ENCODE peak calls at places on chromosomes 16 and 17, in seven cellular contexts. One of them, this sample, is unnamed.

GRCh38 chr16:1333149-1333812 is at the start of gene BAIAP3:
- DNase-seq in spleen: peak
- DNase-seq in A549: peak
- DNase-seq in K562: peak
- DNase-seq in body of pancreas: peak
- DNase-seq in tibial nerve: no peak
- DNase-seq in prostate gland: peak
- DNase-seq in this sample: no peak

GRCh38 chr17:19470529-19471261 is 59.7 kb downstream of the RNF112 start:
- DNase-seq in tibial nerve: peak
- DNase-seq in body of pancreas: peak
- DNase-seq in spleen: no peak
- DNase-seq in A549: no peak
- DNase-seq in K562: no peak
- DNase-seq in prostate gland: peak
- DNase-seq in this sample: peak

GRCh38 chr16:58506241-58507194 is 6.6 kb downstream of the NDRG4 start:
- DNase-seq in A549: no peak
- DNase-seq in prostate gland: no peak
- DNase-seq in spleen: peak
- DNase-seq in K562: no peak
- DNase-seq in tibial nerve: no peak
- DNase-seq in body of pancreas: no peak
- DNase-seq in this sample: no peak

GRCh38 chr16:84752600-84752999 is 52.8 kb downstream of the USP10 start:
- DNase-seq in body of pancreas: no peak
- DNase-seq in K562: no peak
- DNase-seq in tibial nerve: no peak
- DNase-seq in spleen: no peak
- DNase-seq in prostate gland: no peak
- DNase-seq in A549: no peak
- DNase-seq in this sample: no peak

GRCh38 chr17:76447931-76448652 is 4.9 kb downstream of the UBE2O start:
- DNase-seq in body of pancreas: no peak
- DNase-seq in K562: no peak
- DNase-seq in A549: no peak
- DNase-seq in spleen: no peak
- DNase-seq in prostate gland: no peak
- DNase-seq in tibial nerve: no peak
- DNase-seq in this sample: no peak

GRCh38 chr16:49530396-49530795 is 156.8 kb downstream of the C16orf78 start:
- DNase-seq in spleen: no peak
- DNase-seq in tibial nerve: no peak
- DNase-seq in prostate gland: no peak
- DNase-seq in K562: no peak
- DNase-seq in A549: no peak
- DNase-seq in body of pancreas: no peak
- DNase-seq in this sample: no peak

GRCh38 chr17:9924735-9925191 is 19.7 kb upstream of the RCVRN start:
- DNase-seq in spleen: no peak
- DNase-seq in body of pancreas: peak
- DNase-seq in tibial nerve: no peak
- DNase-seq in A549: peak
- DNase-seq in K562: peak
- DNase-seq in prostate gland: peak
- DNase-seq in this sample: peak

GRCh38 chr16:11165349-11165748 is 90.7 kb downstream of the SOCS1 start:
- DNase-seq in spleen: peak
- DNase-seq in prostate gland: no peak
- DNase-seq in K562: peak
- DNase-seq in body of pancreas: no peak
- DNase-seq in A549: no peak
- DNase-seq in tibial nerve: no peak
- DNase-seq in this sample: no peak

GRCh38 chr17:37792787-37793186 is 47.9 kb upstream of the HNF1B start:
- DNase-seq in spleen: no peak
- DNase-seq in K562: no peak
- DNase-seq in prostate gland: no peak
- DNase-seq in body of pancreas: no peak
- DNase-seq in A549: no peak
- DNase-seq in tibial nerve: no peak
- DNase-seq in this sample: no peak

GRCh38 chr16:736936-737481 is 3.8 kb downstream of the CIAO3 start:
- DNase-seq in prostate gland: no peak
- DNase-seq in K562: no peak
- DNase-seq in A549: no peak
- DNase-seq in body of pancreas: no peak
- DNase-seq in tibial nerve: no peak
- DNase-seq in spleen: peak
- DNase-seq in this sample: no peak

GRCh38 chr16:75238132-75238852 is 13.1 kb downstream of the BCAR1 start:
- DNase-seq in K562: no peak
- DNase-seq in tibial nerve: peak
- DNase-seq in A549: no peak
- DNase-seq in spleen: peak
- DNase-seq in body of pancreas: peak
- DNase-seq in prostate gland: peak
- DNase-seq in this sample: peak

GRCh38 chr16:89829630-89830437 is 1.6 kb downstream of the SPIRE2 start:
- DNase-seq in prostate gland: no peak
- DNase-seq in A549: no peak
- DNase-seq in K562: no peak
- DNase-seq in tibial nerve: no peak
- DNase-seq in body of pancreas: no peak
- DNase-seq in spleen: no peak
- DNase-seq in this sample: no peak

GRCh38 chr17:1137465-1137894 is 42.3 kb downstream of the ABR start:
- DNase-seq in tibial nerve: no peak
- DNase-seq in spleen: no peak
- DNase-seq in body of pancreas: peak
- DNase-seq in prostate gland: no peak
- DNase-seq in K562: peak
- DNase-seq in A549: peak
- DNase-seq in this sample: no peak

GRCh38 chr16:80372341-80372740 is 168.5 kb upstream of the DYNLRB2 start:
- DNase-seq in A549: no peak
- DNase-seq in spleen: no peak
- DNase-seq in tibial nerve: no peak
- DNase-seq in prostate gland: no peak
- DNase-seq in body of pancreas: no peak
- DNase-seq in K562: no peak
- DNase-seq in this sample: no peak

GRCh38 chr16:47461598-47462266 is 601 bp downstream of the PHKB start:
- DNase-seq in body of pancreas: peak
- DNase-seq in K562: peak
- DNase-seq in A549: peak
- DNase-seq in spleen: no peak
- DNase-seq in prostate gland: peak
- DNase-seq in tibial nerve: no peak
- DNase-seq in this sample: peak

GRCh38 chr16:14500791-14501190 is 129.3 kb downstream of the PARN start:
- DNase-seq in A549: no peak
- DNase-seq in K562: no peak
- DNase-seq in prostate gland: no peak
- DNase-seq in spleen: no peak
- DNase-seq in tibial nerve: no peak
- DNase-seq in body of pancreas: no peak
- DNase-seq in this sample: no peak

GRCh38 chr16:58614212-58614611 is 15.4 kb downstream of the CNOT1 start:
- DNase-seq in A549: no peak
- DNase-seq in body of pancreas: no peak
- DNase-seq in tibial nerve: no peak
- DNase-seq in prostate gland: no peak
- DNase-seq in K562: no peak
- DNase-seq in spleen: no peak
- DNase-seq in this sample: no peak

GRCh38 chr17:4657678-4658077 is 16.2 kb upstream of the ALOX15 start:
- DNase-seq in tibial nerve: no peak
- DNase-seq in prostate gland: no peak
- DNase-seq in body of pancreas: no peak
- DNase-seq in A549: no peak
- DNase-seq in spleen: no peak
- DNase-seq in K562: no peak
- DNase-seq in this sample: no peak

GRCh38 chr16:9868606-9869149 is 313.6 kb downstream of the GRIN2A start:
- DNase-seq in body of pancreas: no peak
- DNase-seq in tibial nerve: no peak
- DNase-seq in A549: no peak
- DNase-seq in spleen: no peak
- DNase-seq in prostate gland: no peak
- DNase-seq in K562: no peak
- DNase-seq in this sample: no peak

DNA sequence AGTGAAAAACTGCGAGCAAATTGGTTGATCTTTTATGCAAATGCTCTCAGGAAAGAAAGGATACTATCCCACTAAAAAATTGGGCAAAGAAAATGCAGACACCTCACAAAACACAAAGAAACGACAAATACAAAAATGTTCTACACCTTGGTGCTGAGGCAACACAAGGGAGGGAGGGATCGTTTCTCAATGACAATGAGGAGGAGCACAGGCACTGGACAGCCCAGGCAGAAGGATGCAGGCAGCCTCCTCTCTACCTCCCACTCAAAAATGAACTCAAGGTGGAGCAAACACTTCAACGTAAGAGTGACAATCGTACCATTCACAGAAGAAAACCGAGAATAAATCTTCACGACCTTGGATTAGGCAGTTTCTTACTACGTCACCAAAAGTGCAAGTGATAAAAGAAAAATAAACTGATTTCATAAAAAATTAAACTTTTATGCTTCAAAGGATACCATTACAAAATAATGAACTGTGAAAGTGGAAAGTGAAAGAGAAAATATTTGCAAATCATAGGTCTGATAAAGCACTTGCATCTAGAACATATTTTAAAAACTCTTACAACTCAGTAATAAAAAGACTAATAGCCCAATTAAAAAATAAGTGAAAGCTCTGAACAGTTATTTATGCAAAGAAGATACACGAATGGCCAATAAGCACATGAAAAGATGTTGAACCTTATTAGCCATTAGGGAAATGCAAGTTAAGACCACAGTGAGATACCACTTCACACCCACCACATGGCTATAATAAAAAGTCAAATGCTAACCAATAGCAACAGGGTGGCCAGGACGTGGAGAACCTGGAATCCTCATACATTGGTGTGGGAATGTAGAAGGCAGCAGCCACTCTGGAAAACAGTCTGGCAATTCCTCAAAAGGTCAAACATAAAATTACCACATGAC is 80.8 kb upstream of the TRAP1 start:
- DNase-seq in A549: no peak
- DNase-seq in K562: peak
- DNase-seq in tibial nerve: no peak
- DNase-seq in prostate gland: no peak
- DNase-seq in spleen: no peak
- DNase-seq in body of pancreas: no peak
- DNase-seq in this sample: peak
- H3K4me3 ChIP-seq in A549: no peak
- H3K4me3 ChIP-seq in K562: no peak
- H3K4me3 ChIP-seq in tibial nerve: no peak
- H3K4me3 ChIP-seq in prostate gland: no peak
- H3K4me3 ChIP-seq in spleen: no peak
- H3K4me3 ChIP-seq in body of pancreas: no peak
- H3K4me3 ChIP-seq in this sample: no peak

GRCh38 chr16:56610017-56610608 is 1.7 kb downstream of the MT2A start:
- DNase-seq in tibial nerve: no peak
- DNase-seq in A549: peak
- DNase-seq in body of pancreas: peak
- DNase-seq in spleen: peak
- DNase-seq in K562: no peak
- DNase-seq in prostate gland: peak
- DNase-seq in this sample: peak
- TF ChIP-seq POLR2A in tibial nerve: no peak
- TF ChIP-seq POLR2A in A549: no peak
- TF ChIP-seq POLR2A in body of pancreas: peak
- TF ChIP-seq POLR2A in spleen: no peak
- TF ChIP-seq POLR2A in K562: no peak
- TF ChIP-seq POLR2A in prostate gland: peak
- TF ChIP-seq POLR2A in this sample: no peak

GRCh38 chr17:78488156-78488555 is 89.0 kb downstream of the DNAH17 start:
- DNase-seq in K562: no peak
- DNase-seq in spleen: no peak
- DNase-seq in prostate gland: no peak
- DNase-seq in tibial nerve: no peak
- DNase-seq in A549: no peak
- DNase-seq in body of pancreas: no peak
- DNase-seq in this sample: no peak
- TF ChIP-seq CTCF in K562: no peak
- TF ChIP-seq CTCF in spleen: no peak
- TF ChIP-seq CTCF in prostate gland: no peak
- TF ChIP-seq CTCF in tibial nerve: no peak
- TF ChIP-seq CTCF in A549: no peak
- TF ChIP-seq CTCF in body of pancreas: no peak
- TF ChIP-seq CTCF in this sample: no peak

GRCh38 chr17:58755269-58755576 is 431 bp upstream of the PPM1E start:
- DNase-seq in spleen: no peak
- DNase-seq in K562: no peak
- DNase-seq in tibial nerve: no peak
- DNase-seq in A549: peak
- DNase-seq in body of pancreas: no peak
- DNase-seq in prostate gland: no peak
- DNase-seq in this sample: no peak

GRCh38 chr17:58758890-58759289 is 3.2 kb downstream of the PPM1E start:
- DNase-seq in spleen: no peak
- DNase-seq in prostate gland: no peak
- DNase-seq in A549: no peak
- DNase-seq in body of pancreas: no peak
- DNase-seq in tibial nerve: no peak
- DNase-seq in K562: no peak
- DNase-seq in this sample: no peak

GRCh38 chr17:58755577-58756245 is at the start of gene PPM1E:
- DNase-seq in A549: peak
- DNase-seq in K562: peak
- DNase-seq in spleen: peak
- DNase-seq in tibial nerve: no peak
- DNase-seq in body of pancreas: peak
- DNase-seq in prostate gland: peak
- DNase-seq in this sample: no peak

GRCh38 chr17:58756246-58757161 is 850 bp downstream of the PPM1E start:
- DNase-seq in K562: peak
- DNase-seq in prostate gland: no peak
- DNase-seq in A549: no peak
- DNase-seq in tibial nerve: no peak
- DNase-seq in body of pancreas: no peak
- DNase-seq in spleen: no peak
- DNase-seq in this sample: no peak

DNA sequence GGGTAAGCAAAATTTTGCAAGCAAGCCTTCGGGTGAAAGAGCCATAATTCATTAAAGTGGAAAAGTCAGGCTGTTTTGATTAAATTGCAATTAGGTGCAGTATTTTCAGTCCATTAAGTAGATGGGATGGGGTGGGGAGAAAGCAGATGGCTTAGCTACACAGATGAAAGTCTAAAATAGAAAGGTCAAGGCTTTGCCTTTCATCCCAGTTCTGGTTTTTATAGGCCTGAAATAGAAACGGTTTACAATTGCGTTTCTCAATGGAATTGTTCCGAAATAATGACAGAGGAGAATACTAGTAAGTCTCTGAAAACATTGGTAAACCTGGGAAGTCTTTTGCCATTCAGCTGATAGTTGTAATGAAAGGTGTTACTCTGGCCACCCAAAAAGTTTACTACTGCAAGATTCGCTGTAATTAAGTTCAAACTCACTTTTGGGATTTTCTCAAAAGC is 1.5 kb downstream of the PPM1E start:
- DNase-seq in prostate gland: no peak
- DNase-seq in tibial nerve: no peak
- DNase-seq in K562: no peak
- DNase-seq in body of pancreas: no peak
- DNase-seq in A549: no peak
- DNase-seq in spleen: no peak
- DNase-seq in this sample: no peak
- H3K4me3 ChIP-seq in prostate gland: peak
- H3K4me3 ChIP-seq in tibial nerve: no peak
- H3K4me3 ChIP-seq in K562: peak
- H3K4me3 ChIP-seq in body of pancreas: no peak
- H3K4me3 ChIP-seq in A549: no peak
- H3K4me3 ChIP-seq in spleen: no peak
- H3K4me3 ChIP-seq in this sample: no peak

This sample was measured in lower leg skin.